ENCODE peak calls at places on chromosomes 4 and X, in nine cellular contexts. Q is MV-4-11; W is activated CD4-positive, alpha-beta memory T cell treated with anti-CD3 and anti-CD28 coated beads for 36 hours; F is CD8-positive, alpha-beta T cell; X is myocyte; G is EH; K is fibroblast of lung; T is skeletal muscle cell; H is cardiac fibroblast. E is an unnamed sample.

GRCh38 chr4:168440442-168441264 is 39.6 kb downstream of the DDX60L start:
- DNase-seq in G (peak), T (no peak), F (no peak), W (no peak), X (peak), K (peak), H (peak), Q (peak), E (no peak)

GRCh38 chr4:185018834-185019450 is 652 bp downstream of the HELT start:
- DNase-seq in H (peak), G (no peak), T (no peak), W (no peak), X (no peak), K (no peak), F (no peak), Q (no peak), E (no peak)

GRCh38 chrX:115560211-115560977 is 580 bp upstream of the PLS3 start:
- DNase-seq in F (no peak), Q (no peak), T (no peak), H (peak), X (no peak), K (peak), W (no peak), G (peak), E (no peak)

GRCh38 chr4:40837094-40837870 is 87.5 kb downstream of the NSUN7 start:
- DNase-seq in X (peak), Q (no peak), F (no peak), W (no peak), H (no peak), T (no peak), K (no peak), G (peak), E (no peak)

GRCh38 chr4:38470708-38471262 is 193.2 kb upstream of the KLF3 start:
- DNase-seq in T (no peak), Q (no peak), W (no peak), G (no peak), X (no peak), H (no peak), K (peak), F (no peak), E (no peak)

GRCh38 chrX:63918611-63919010 is 133.6 kb upstream of the ARHGEF9 start:
- DNase-seq in H (peak), G (peak), T (no peak), K (no peak), Q (no peak), W (no peak), X (peak), F (no peak), E (no peak)

GRCh38 chr4:20839957-20840356 is 139.7 kb downstream of the PACRGL start:
- DNase-seq in T (peak), G (peak), F (no peak), K (peak), H (peak), W (no peak), Q (no peak), X (no peak), E (no peak)

GRCh38 chrX:15143050-15143824 is 126.6 kb downstream of the ASB9 start:
- DNase-seq in Q (no peak), K (peak), T (no peak), H (peak), G (peak), F (peak), X (peak), W (peak), E (peak)

GRCh38 chrX:25084446-25084845 is 68.7 kb upstream of the ARX start:
- DNase-seq in T (no peak), G (no peak), Q (no peak), H (no peak), F (no peak), W (no peak), X (no peak), K (no peak), E (no peak)

GRCh38 chrX:71618303-71618721 is at the start of gene CXCR3:
- DNase-seq in H (no peak), K (peak), T (no peak), X (peak), W (peak), G (peak), F (peak), Q (peak), E (peak)

GRCh38 chrX:17788439-17788838 is 51.1 kb downstream of the SCML1 start:
- DNase-seq in T (peak), Q (no peak), H (peak), G (peak), F (peak), X (peak), K (peak), W (peak), E (no peak)

GRCh38 chrX:69107231-69107739 is 58.0 kb downstream of the PJA1 start:
- DNase-seq in Q (no peak), X (no peak), K (no peak), F (no peak), W (no peak), T (no peak), H (no peak), G (no peak), E (no peak)

GRCh38 chrX:21975827-21976226 is 35.3 kb downstream of the SMS start:
- DNase-seq in H (peak), Q (no peak), G (peak), X (peak), T (peak), W (no peak), F (no peak), K (peak), E (no peak)

GRCh38 chrX:72635930-72636329 is 63.3 kb upstream of the HDAC8 start:
- DNase-seq in T (no peak), G (no peak), K (no peak), H (no peak), W (no peak), X (no peak), Q (no peak), F (no peak), E (no peak)

GRCh38 chr4:183354213-183354612 is 32.0 kb upstream of the CLDN24 start:
- DNase-seq in F (no peak), X (no peak), Q (no peak), H (no peak), T (no peak), G (no peak), W (no peak), K (no peak), E (no peak)

GRCh38 chr4:90184560-90184959 is 57.4 kb downstream of the CCSER1 start:
- DNase-seq in H (no peak), T (no peak), F (no peak), G (no peak), W (no peak), K (no peak), Q (no peak), X (no peak), E (no peak)

GRCh38 chr4:89352541-89352940 is 44.9 kb upstream of the GPRIN3 start:
- DNase-seq in H (no peak), G (no peak), K (no peak), T (no peak), F (no peak), X (no peak), W (no peak), Q (no peak), E (no peak)

GRCh38 chrX:70960728-70961127 is 29.8 kb upstream of the SLC7A3 start:
- DNase-seq in X (peak), K (no peak), H (peak), T (no peak), G (no peak), W (no peak), Q (no peak), F (no peak), E (no peak)

GRCh38 chr4:75696036-75696435 is 22.8 kb upstream of the G3BP2 start:
- DNase-seq in H (no peak), F (peak), Q (no peak), T (no peak), G (no peak), W (no peak), X (peak), K (no peak), E (no peak)

GRCh38 chr4:2689825-2690700 is 66.1 kb downstream of the TNIP2 start:
- DNase-seq in T (no peak), H (peak), W (peak), X (no peak), F (peak), K (peak), Q (no peak), G (peak), E (peak)

GRCh38 chr4:6875431-6875831 is 34.2 kb upstream of the TBC1D14 start:
- DNase-seq in Q (peak), W (no peak), G (no peak), T (no peak), K (no peak), X (peak), H (no peak), F (no peak), E (peak)

GRCh38 chrX:63581390-63581789 is 203.6 kb downstream of the ARHGEF9 start:
- DNase-seq in H (no peak), W (no peak), G (no peak), T (no peak), Q (no peak), X (no peak), F (no peak), K (no peak), E (no peak)